ENCODE peak calls at places on chromosomes 6 and 20, in seven cellular contexts. X is transverse colon, W is body of pancreas, S is HCT116, Y is upper lobe of left lung, C is heart left ventricle, G is uterus. I is an unnamed sample.

GRCh38 chr6:44681782-44682181 is 294.3 kb downstream of the CDC5L start:
- DNase-seq in X (no peak), W (no peak), S (no peak), Y (no peak), C (no peak), G (no peak), I (peak)

GRCh38 chr6:97361286-97361685 is 78.3 kb upstream of the MMS22L start:
- DNase-seq in X (no peak), W (no peak), S (no peak), Y (no peak), C (no peak), G (no peak), I (no peak)

GRCh38 chr6:109170333-109170732 is 75.0 kb downstream of the CEP57L1 start:
- DNase-seq in X (no peak), W (no peak), S (no peak), Y (no peak), C (no peak), G (no peak), I (no peak)

GRCh38 chr20:50398064-50398463 is 112.1 kb upstream of the PTPN1 start:
- DNase-seq in X (no peak), W (no peak), S (no peak), Y (no peak), C (no peak), G (no peak), I (no peak)

GRCh38 chr20:32973077-32973717 is 31.0 kb downstream of the SUN5 start:
- DNase-seq in X (no peak), W (no peak), S (no peak), Y (no peak), C (no peak), G (no peak), I (no peak)

GRCh38 chr6:118934461-118935330 is at the start of gene MCM9:
- DNase-seq in X (peak), W (peak), S (peak), Y (peak), C (peak), G (peak), I (peak)

GRCh38 chr6:147675281-147675680 is 166.8 kb downstream of the SAMD5 start:
- DNase-seq in X (no peak), W (no peak), S (no peak), Y (no peak), C (no peak), G (no peak), I (no peak)

GRCh38 chr6:117540670-117541069 is 58.2 kb downstream of the DCBLD1 start:
- DNase-seq in X (no peak), W (no peak), S (no peak), Y (no peak), C (no peak), G (no peak), I (no peak)

GRCh38 chr6:91276315-91276714 is 689.4 kb upstream of the MAP3K7 start:
- DNase-seq in X (no peak), W (no peak), S (no peak), Y (no peak), C (no peak), G (no peak), I (no peak)

GRCh38 chr6:157513004-157513603 is 132.1 kb downstream of the ZDHHC14 start:
- DNase-seq in X (no peak), W (peak), S (no peak), Y (no peak), C (no peak), G (no peak), I (no peak)

GRCh38 chr6:111988926-111989325 is 65.0 kb upstream of the CCN6 start:
- DNase-seq in X (no peak), W (no peak), S (no peak), Y (no peak), C (no peak), G (no peak), I (no peak)

GRCh38 chr20:6299451-6299850 is 176.6 kb upstream of the FERMT1 start:
- DNase-seq in X (no peak), W (no peak), S (no peak), Y (peak), C (no peak), G (no peak), I (no peak)

GRCh38 chr20:37336369-37337207 is 9.4 kb upstream of the SRC start:
- DNase-seq in X (peak), W (peak), S (no peak), Y (peak), C (peak), G (peak), I (peak)

GRCh38 chr6:127186889-127187288 is 68.4 kb downstream of the RSPO3 start:
- DNase-seq in X (peak), W (peak), S (peak), Y (peak), C (peak), G (peak), I (peak)

GRCh38 chr20:24906806-24907205 is 42.3 kb upstream of the CST7 start:
- DNase-seq in X (no peak), W (no peak), S (no peak), Y (no peak), C (no peak), G (no peak), I (no peak)

GRCh38 chr20:18057106-18057993 is at the start of gene OVOL2:
- DNase-seq in X (peak), W (peak), S (peak), Y (peak), C (no peak), G (no peak), I (peak)

GRCh38 chr6:136682292-136682691 is 110.0 kb downstream of the MAP3K5 start:
- DNase-seq in X (no peak), W (no peak), S (no peak), Y (no peak), C (no peak), G (no peak), I (no peak)

GRCh38 chr6:95577317-95578105 is at the start of gene MANEA:
- DNase-seq in X (peak), W (peak), S (peak), Y (peak), C (peak), G (peak), I (peak)
- TF ChIP-seq POLR2A in X (peak), W (peak), S (peak), Y (peak), C (no peak), G (peak), I (no peak)

DNA sequence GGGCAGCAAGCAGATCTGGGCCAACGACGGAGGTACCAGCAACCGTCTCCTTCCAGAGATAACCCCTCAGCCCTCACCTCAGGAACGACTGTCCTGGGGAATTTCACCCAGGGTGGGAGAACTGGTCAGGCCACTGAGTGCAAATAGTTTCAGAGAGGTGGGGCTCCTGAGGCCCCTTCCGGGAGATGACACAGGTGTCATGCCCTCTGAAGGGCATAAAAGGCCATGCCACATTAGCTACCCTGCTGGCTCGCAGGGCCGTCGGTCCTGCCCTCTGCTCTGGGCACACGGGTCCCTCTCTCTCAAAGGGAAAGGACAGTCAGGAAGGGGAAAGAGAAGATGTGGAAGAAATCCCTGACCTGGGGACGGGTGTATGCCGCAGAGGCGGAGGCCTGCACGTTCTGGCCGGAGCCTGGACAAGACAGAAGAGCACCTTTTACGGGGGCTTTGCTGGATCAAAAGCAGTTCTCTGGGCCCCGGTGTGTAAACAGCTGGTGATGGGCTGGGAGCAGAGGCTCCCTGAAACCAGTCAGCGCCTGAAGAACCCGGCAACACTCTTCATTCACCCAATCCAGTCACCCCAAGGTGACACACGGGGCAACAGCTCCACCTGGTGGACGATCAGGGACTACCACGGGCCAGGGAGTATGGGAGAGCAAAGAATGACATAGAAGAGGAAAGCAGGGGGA is 6.4 kb upstream of the TAF8 start:
- DNase-seq in X (peak), W (peak), S (peak), Y (peak), C (peak), G (peak), I (peak)
- H3K4me3 ChIP-seq in X (no peak), W (no peak), S (no peak), Y (peak), C (no peak), G (no peak), I (no peak)

DNA sequence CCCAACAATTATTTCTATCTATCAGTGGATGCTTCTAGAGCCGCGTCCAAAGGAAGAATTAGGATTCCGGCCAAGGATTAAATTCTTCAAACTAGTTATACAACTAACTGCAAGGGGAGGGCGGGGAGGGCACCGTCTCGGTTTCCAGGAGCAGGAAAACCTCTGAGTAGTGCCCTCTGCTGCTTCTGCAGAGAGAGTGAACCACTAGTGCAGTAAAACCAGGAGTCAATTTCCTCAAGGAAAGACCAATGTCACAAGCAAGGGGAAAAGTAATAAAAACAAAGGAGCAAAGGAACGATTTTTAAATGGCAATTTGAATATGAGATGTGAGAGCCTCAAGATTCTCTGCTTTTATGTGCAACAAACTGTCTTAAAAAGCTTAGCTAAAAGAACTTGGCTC is 16.5 kb upstream of the UBE2J1 start:
- DNase-seq in X (peak), W (peak), S (no peak), Y (peak), C (peak), G (peak), I (peak)
- TF ChIP-seq CTCF in X (peak), W (peak), S (peak), Y (no peak), C (peak), G (peak), I (no peak)

DNA sequence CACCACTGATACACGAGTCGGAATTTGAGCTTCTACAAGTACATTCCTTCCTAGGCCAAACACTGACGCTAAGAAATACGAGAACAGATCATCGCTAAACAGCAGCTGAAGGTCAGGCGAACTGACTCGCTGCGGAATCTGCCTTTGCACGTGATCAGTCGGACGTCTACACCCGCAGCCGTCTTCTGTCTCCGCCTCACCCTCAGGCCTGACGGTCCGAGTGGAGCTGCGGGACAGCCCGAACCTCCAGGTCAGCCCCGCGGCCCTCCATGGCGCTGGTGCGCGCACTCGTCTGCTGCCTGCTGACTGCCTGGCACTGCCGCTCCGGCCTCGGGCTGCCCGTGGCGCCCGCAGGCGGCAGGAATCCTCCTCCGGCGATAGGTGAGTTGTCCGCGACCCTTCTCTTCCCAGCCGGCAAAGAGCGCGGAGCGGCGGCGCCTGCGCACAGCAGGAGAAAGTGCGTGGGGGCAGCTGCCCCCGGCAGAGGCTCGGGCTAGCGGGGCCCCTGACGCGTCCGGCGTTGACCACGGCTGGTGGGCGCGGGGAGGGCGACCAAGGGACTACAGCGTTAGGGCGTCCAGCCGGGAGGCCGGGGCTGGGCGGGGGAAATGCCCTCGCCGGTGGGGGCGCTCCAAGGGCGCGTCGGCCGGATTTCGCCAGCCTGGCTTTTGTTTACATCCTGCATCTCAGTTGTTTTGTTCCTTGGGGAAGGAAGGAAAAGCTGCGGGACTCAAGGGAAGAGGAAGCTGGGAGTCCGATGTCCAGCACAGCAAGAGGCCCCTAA is at the start of gene SMPDL3A:
- DNase-seq in X (peak), W (peak), S (peak), Y (peak), C (peak), G (peak), I (peak)
- TF ChIP-seq POLR2A in X (peak), W (peak), S (peak), Y (peak), C (no peak), G (peak), I (peak)

GRCh38 chr20:15838466-15838865 is 734.8 kb downstream of the KIF16B start:
- DNase-seq in X (no peak), W (no peak), S (no peak), Y (no peak), C (no peak), G (no peak), I (no peak)
- H3K4me3 ChIP-seq in X (no peak), W (no peak), S (no peak), Y (no peak), C (no peak), G (no peak), I (no peak)

GRCh38 chr6:27124252-27124657 is 123.2 kb upstream of the PRSS16 start:
- DNase-seq in X (no peak), W (no peak), S (no peak), Y (no peak), C (no peak), G (no peak), I (no peak)
- TF ChIP-seq CTCF in X (no peak), W (no peak), S (no peak), Y (no peak), C (no peak), G (no peak), I (no peak)

I was measured in lower leg skin.